ENCODE peak calls at places on chromosome 15, in five cellular contexts. One of them, this sample, is unnamed.

GRCh38 chr15:76223521-76223920 is 87.7 kb downstream of the ETFA start:
- DNase-seq in HFFc6: no peak
- DNase-seq in heart right ventricle: no peak
- DNase-seq in lower leg skin: no peak
- DNase-seq in CD8-positive, alpha-beta T cell: no peak
- DNase-seq in this sample: peak; percentile 47

GRCh38 chr15:68278345-68279217 is 1.0 kb downstream of the FEM1B start:
- DNase-seq in HFFc6: no peak
- DNase-seq in heart right ventricle: no peak
- DNase-seq in lower leg skin: no peak
- DNase-seq in CD8-positive, alpha-beta T cell: no peak
- DNase-seq in this sample: no peak

GRCh38 chr15:25608926-25609325 is 170.1 kb upstream of the UBE3A start:
- DNase-seq in HFFc6: no peak
- DNase-seq in heart right ventricle: no peak
- DNase-seq in lower leg skin: no peak
- DNase-seq in CD8-positive, alpha-beta T cell: no peak
- DNase-seq in this sample: no peak

GRCh38 chr15:74291101-74292071 is 55.3 kb downstream of the CCDC33 start:
- DNase-seq in HFFc6: peak; percentile 67
- DNase-seq in heart right ventricle: peak; percentile 86
- DNase-seq in lower leg skin: peak; percentile 54
- DNase-seq in CD8-positive, alpha-beta T cell: peak; percentile 69
- DNase-seq in this sample: peak; percentile 69

GRCh38 chr15:31101262-31102048 is at the start of gene TRPM1:
- DNase-seq in HFFc6: no peak
- DNase-seq in heart right ventricle: no peak
- DNase-seq in lower leg skin: no peak
- DNase-seq in CD8-positive, alpha-beta T cell: no peak
- DNase-seq in this sample: no peak

GRCh38 chr15:63379492-63380150 is 2.0 kb downstream of the CA12 start:
- DNase-seq in HFFc6: no peak
- DNase-seq in heart right ventricle: no peak
- DNase-seq in lower leg skin: no peak
- DNase-seq in CD8-positive, alpha-beta T cell: no peak
- DNase-seq in this sample: no peak

GRCh38 chr15:63892794-63893441 is 59.2 kb upstream of the HERC1 start:
- DNase-seq in HFFc6: no peak
- DNase-seq in heart right ventricle: no peak
- DNase-seq in lower leg skin: no peak
- DNase-seq in CD8-positive, alpha-beta T cell: peak; percentile 89
- DNase-seq in this sample: peak; percentile 69

GRCh38 chr15:78195735-78196201 is 38.6 kb downstream of the ACSBG1 start:
- DNase-seq in HFFc6: no peak
- DNase-seq in heart right ventricle: no peak
- DNase-seq in lower leg skin: no peak
- DNase-seq in CD8-positive, alpha-beta T cell: peak; percentile 41
- DNase-seq in this sample: peak; percentile 52

GRCh38 chr15:71596672-71597071 is 213.7 kb upstream of the NR2E3 start:
- DNase-seq in HFFc6: no peak
- DNase-seq in heart right ventricle: peak; percentile 37
- DNase-seq in lower leg skin: peak; percentile 66
- DNase-seq in CD8-positive, alpha-beta T cell: no peak
- DNase-seq in this sample: no peak

GRCh38 chr15:89599021-89599420 is 23.8 kb downstream of the TICRR start:
- DNase-seq in HFFc6: no peak
- DNase-seq in heart right ventricle: no peak
- DNase-seq in lower leg skin: no peak
- DNase-seq in CD8-positive, alpha-beta T cell: no peak
- DNase-seq in this sample: no peak

GRCh38 chr15:32119694-32120330 is 89.5 kb downstream of the CHRNA7 start:
- DNase-seq in HFFc6: no peak
- DNase-seq in heart right ventricle: no peak
- DNase-seq in lower leg skin: no peak
- DNase-seq in CD8-positive, alpha-beta T cell: no peak
- DNase-seq in this sample: no peak

DNA sequence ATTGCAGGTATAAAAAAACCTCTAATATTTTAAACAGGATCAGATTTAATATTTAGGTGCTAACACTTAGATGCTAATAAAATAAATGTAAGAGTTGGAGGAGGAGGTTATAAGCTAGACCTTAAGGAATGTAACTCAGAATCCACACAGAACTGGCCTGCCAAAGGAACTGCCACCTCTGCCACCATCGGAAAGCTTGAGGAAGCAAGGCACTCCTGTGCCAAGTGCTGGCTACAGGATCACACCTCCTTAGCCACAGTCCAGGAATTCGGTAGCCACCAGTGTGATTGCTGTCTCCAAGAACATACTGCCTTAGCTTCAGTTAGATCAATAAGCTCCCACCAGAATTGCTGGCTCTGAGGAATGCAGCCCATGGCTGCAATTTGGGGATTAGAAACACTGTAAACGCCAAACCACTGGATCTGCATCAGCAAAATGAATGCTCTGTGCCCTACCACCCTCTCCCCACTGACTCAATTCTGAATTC is 58.0 kb downstream of the FRMD5 start:
- DNase-seq in HFFc6: no peak
- DNase-seq in heart right ventricle: no peak
- DNase-seq in lower leg skin: no peak
- DNase-seq in CD8-positive, alpha-beta T cell: no peak
- DNase-seq in this sample: no peak
- TF ChIP-seq CTCF in HFFc6: no peak
- TF ChIP-seq CTCF in heart right ventricle: no peak
- TF ChIP-seq CTCF in lower leg skin: no peak
- TF ChIP-seq CTCF in CD8-positive, alpha-beta T cell: no peak
- TF ChIP-seq CTCF in this sample: no peak

DNA sequence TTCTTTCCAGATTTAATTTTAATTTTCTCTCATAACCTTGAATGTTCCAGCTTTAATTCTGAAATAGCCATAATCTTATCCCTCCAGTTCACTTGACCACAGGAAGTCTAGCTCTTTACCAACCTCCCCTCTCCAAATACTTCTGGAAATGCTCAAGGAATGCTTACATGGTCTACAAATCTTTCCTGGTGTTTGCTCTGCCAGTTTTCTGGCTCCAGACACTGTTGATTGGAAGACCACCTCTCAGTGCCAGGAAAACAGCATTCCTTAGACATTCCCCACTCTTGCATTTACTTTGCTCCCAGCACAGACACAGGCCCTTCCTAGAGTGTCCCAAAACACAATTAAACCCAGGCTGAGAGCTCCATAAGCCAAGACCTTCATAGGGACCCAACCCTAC is 98.6 kb downstream of the MESD start:
- DNase-seq in HFFc6: no peak
- DNase-seq in heart right ventricle: no peak
- DNase-seq in lower leg skin: no peak
- DNase-seq in CD8-positive, alpha-beta T cell: no peak
- DNase-seq in this sample: no peak
- TF ChIP-seq CTCF in HFFc6: no peak
- TF ChIP-seq CTCF in heart right ventricle: no peak
- TF ChIP-seq CTCF in lower leg skin: no peak
- TF ChIP-seq CTCF in CD8-positive, alpha-beta T cell: no peak
- TF ChIP-seq CTCF in this sample: no peak

DNA sequence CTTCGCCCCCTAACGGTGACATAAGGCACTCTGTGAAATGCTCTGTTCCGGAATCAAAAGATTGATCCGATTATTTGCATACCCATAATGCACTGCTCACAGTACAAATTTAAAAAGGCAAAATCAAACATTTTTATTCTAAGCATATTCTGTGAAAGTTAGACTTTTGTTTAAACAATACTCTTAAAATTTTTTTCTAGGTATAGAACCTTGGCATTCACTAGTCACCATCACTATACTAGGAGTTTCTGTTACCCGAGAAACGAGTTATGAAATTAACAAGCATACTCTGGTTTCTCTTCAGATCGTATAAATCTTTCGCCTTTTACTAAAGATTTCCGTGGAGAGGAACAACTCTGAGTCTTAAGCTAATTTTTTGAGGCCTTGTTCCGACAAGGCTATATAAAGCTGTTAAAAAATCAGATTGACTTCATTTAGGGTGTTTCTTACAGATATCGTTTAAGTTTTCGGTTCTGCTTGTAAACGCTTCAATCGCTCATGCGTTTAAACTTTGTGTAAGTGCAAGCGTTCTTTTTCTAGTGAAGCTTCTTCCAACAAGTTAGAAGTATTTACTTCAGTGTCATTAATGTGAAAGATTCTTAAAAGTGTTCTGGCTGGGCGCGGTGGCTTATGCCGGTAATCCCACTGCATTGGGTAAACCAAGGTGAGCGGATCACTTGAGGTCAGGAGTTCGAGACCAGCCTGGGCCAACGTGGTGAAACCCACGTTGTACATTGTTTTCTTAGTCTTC is at the start of gene RNU5B-1:
- DNase-seq in HFFc6: peak; percentile 100
- DNase-seq in heart right ventricle: peak; percentile 56
- DNase-seq in lower leg skin: peak; percentile 73
- DNase-seq in CD8-positive, alpha-beta T cell: peak; percentile 78
- DNase-seq in this sample: peak; percentile 92
- TF ChIP-seq CTCF in HFFc6: peak; percentile 11
- TF ChIP-seq CTCF in heart right ventricle: peak; percentile 94
- TF ChIP-seq CTCF in lower leg skin: no peak
- TF ChIP-seq CTCF in CD8-positive, alpha-beta T cell: peak; percentile 43
- TF ChIP-seq CTCF in this sample: peak; percentile 87

DNA sequence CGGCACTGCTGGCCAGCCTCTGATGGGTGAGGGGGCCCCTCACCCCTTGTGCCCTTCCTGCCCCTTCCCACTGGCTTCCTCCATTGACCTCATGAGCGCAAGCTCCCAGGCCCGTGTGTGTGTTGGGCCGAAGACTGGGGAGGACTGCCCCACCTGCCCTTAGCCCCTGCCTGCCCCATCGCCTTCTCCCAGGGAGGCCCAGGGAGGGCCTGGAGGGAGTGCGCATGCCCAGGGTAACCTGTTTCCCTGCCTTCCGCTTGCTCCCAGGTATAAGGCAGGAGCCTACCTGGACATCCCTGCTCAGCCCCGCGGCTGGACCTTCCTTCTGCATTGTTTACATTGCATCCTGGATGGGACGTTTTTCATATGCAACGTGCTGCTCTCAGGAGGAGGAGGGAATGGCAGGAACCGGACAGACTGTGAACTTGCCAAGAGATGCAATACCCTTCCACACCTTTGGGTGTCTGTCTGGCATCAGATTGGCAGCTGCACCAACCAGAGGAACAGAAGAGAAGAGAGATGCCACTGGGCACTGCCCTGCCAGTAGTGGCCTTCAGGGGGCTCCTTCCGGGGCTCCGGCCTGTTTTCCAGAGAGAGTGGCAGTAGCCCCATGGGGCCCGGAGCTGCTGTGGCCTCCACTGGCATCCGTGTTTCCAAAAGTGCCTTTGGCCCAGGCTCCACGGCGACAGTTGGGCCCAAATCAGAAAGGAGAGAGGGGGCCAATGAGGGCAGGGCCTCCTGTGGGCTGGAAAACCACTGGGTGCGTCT is 8.8 kb downstream of the DLL4 start:
- DNase-seq in HFFc6: peak; percentile 58
- DNase-seq in heart right ventricle: peak; percentile 13
- DNase-seq in lower leg skin: no peak
- DNase-seq in CD8-positive, alpha-beta T cell: peak; percentile 35
- DNase-seq in this sample: no peak
- TF ChIP-seq CTCF in HFFc6: peak; percentile 68
- TF ChIP-seq CTCF in heart right ventricle: peak; percentile 51
- TF ChIP-seq CTCF in lower leg skin: no peak
- TF ChIP-seq CTCF in CD8-positive, alpha-beta T cell: peak; percentile 29
- TF ChIP-seq CTCF in this sample: peak; percentile 30

GRCh38 chr15:70569139-70569717 is 194.1 kb downstream of the UACA start:
- DNase-seq in HFFc6: peak; percentile 83
- DNase-seq in heart right ventricle: no peak
- DNase-seq in lower leg skin: no peak
- DNase-seq in CD8-positive, alpha-beta T cell: no peak
- DNase-seq in this sample: no peak
- TF ChIP-seq CTCF in HFFc6: peak; percentile 79
- TF ChIP-seq CTCF in heart right ventricle: peak; percentile 75
- TF ChIP-seq CTCF in lower leg skin: no peak
- TF ChIP-seq CTCF in CD8-positive, alpha-beta T cell: no peak
- TF ChIP-seq CTCF in this sample: peak; percentile 56

GRCh38 chr15:66705277-66705927 is 3.4 kb downstream of the SMAD6 start:
- DNase-seq in HFFc6: no peak
- DNase-seq in heart right ventricle: no peak
- DNase-seq in lower leg skin: no peak
- DNase-seq in CD8-positive, alpha-beta T cell: no peak
- DNase-seq in this sample: no peak

GRCh38 chr15:66707310-66708160 is 5.5 kb downstream of the SMAD6 start:
- DNase-seq in HFFc6: peak; percentile 25
- DNase-seq in heart right ventricle: peak; percentile 50
- DNase-seq in lower leg skin: no peak
- DNase-seq in CD8-positive, alpha-beta T cell: no peak
- DNase-seq in this sample: no peak

GRCh38 chr15:66704783-66705113 is 2.7 kb downstream of the SMAD6 start:
- DNase-seq in HFFc6: no peak
- DNase-seq in heart right ventricle: no peak
- DNase-seq in lower leg skin: no peak
- DNase-seq in CD8-positive, alpha-beta T cell: no peak
- DNase-seq in this sample: no peak

GRCh38 chr15:66706840-66707239 is 4.8 kb downstream of the SMAD6 start:
- DNase-seq in HFFc6: no peak
- DNase-seq in heart right ventricle: no peak
- DNase-seq in lower leg skin: no peak
- DNase-seq in CD8-positive, alpha-beta T cell: no peak
- DNase-seq in this sample: no peak

DNA sequence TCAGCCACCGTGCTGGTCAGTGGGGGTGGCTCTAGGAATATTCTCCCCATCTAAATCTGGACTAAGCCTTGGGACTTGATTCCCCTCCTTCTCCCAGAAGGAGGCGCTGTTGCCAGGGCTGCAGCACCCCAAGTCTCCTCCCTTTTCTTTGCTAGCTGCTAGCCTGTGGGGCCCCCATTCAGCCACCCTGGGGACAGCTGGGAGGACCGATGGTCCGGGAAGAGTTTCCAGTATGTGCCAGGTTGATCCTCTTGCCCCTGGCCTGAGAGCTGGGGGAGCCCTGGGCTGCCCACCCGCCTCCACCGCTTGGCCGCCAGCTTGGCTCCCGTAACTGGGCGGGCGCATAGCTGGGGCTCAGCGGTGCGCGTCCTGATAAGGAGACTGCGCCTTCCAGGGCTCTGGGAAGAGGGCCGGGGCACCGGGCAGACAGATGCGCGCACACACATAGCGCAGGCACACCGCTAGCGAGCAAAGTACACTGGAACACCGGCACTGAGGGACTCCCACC is 4.2 kb downstream of the SMAD6 start:
- DNase-seq in HFFc6: peak; percentile 22
- DNase-seq in heart right ventricle: peak; percentile 49
- DNase-seq in lower leg skin: no peak
- DNase-seq in CD8-positive, alpha-beta T cell: no peak
- DNase-seq in this sample: no peak
- TF ChIP-seq CTCF in HFFc6: peak; percentile 84
- TF ChIP-seq CTCF in heart right ventricle: peak; percentile 58
- TF ChIP-seq CTCF in lower leg skin: no peak
- TF ChIP-seq CTCF in CD8-positive, alpha-beta T cell: no peak
- TF ChIP-seq CTCF in this sample: peak; percentile 44

GRCh38 chr15:66401130-66402021 is 14.7 kb downstream of the MAP2K1 start:
- DNase-seq in HFFc6: no peak
- DNase-seq in heart right ventricle: no peak
- DNase-seq in lower leg skin: no peak
- DNase-seq in CD8-positive, alpha-beta T cell: no peak
- DNase-seq in this sample: peak; percentile 32
- TF ChIP-seq CTCF in HFFc6: no peak
- TF ChIP-seq CTCF in heart right ventricle: no peak
- TF ChIP-seq CTCF in lower leg skin: no peak
- TF ChIP-seq CTCF in CD8-positive, alpha-beta T cell: no peak
- TF ChIP-seq CTCF in this sample: peak; percentile 30

This sample was measured in GM06990.